ENCODE peak calls at places on chromosomes 2 and 18, in five cellular contexts. R is left lobe of liver, A is activated T-cell treated with anti-CD3 and anti-CD28 coated beads for 1 hour, C is ELR, H is LoVo. Q is an unnamed sample.

GRCh38 chr2:20198001-20198400 is 26.9 kb downstream of the SDC1 start:
- DNase-seq in R (no peak), H (no peak), C (no peak), A (no peak), Q (no peak)

GRCh38 chr2:177282101-177282573 is 17.6 kb upstream of the NFE2L2 start:
- DNase-seq in H (no peak), R (peak), C (no peak), A (no peak), Q (no peak)

GRCh38 chr2:2018713-2019410 is 274.5 kb upstream of the PXDN start:
- DNase-seq in C (no peak), R (no peak), A (no peak), H (no peak), Q (no peak)

GRCh38 chr18:50401888-50402287 is 27.0 kb downstream of the SKA1 start:
- DNase-seq in C (peak), R (peak), H (peak), A (no peak), Q (no peak)

GRCh38 chr2:226790006-226790405 is 9.6 kb downstream of the IRS1 start:
- DNase-seq in A (no peak), R (no peak), C (no peak), H (no peak), Q (no peak)

GRCh38 chr2:197215988-197216979 is 94.3 kb downstream of the ANKRD44 start:
- DNase-seq in C (peak), A (no peak), R (no peak), H (no peak), Q (no peak)

GRCh38 chr18:31206787-31207381 is 44.2 kb upstream of the DSC1 start:
- DNase-seq in A (no peak), R (no peak), C (peak), H (peak), Q (no peak)

GRCh38 chr2:166239548-166239947 is 111.7 kb upstream of the SCN1A start:
- DNase-seq in H (no peak), C (peak), R (no peak), A (no peak), Q (no peak)

GRCh38 chr2:172516299-172516698 is 39.6 kb upstream of the PDK1 start:
- DNase-seq in H (no peak), A (no peak), C (peak), R (no peak), Q (no peak)

GRCh38 chr2:43461461-43462073 is 134.3 kb downstream of the THADA start:
- DNase-seq in A (no peak), R (no peak), C (no peak), H (no peak), Q (no peak)

GRCh38 chr2:37389984-37390765 is 45.7 kb downstream of the QPCT start:
- DNase-seq in R (no peak), H (peak), C (peak), A (peak), Q (peak)

GRCh38 chr2:47089083-47089464 is 66.0 kb downstream of the STPG4 start:
- DNase-seq in C (peak), R (no peak), A (no peak), H (peak), Q (no peak)

GRCh38 chr2:1681323-1682310 is 62.7 kb downstream of the PXDN start:
- DNase-seq in A (no peak), R (no peak), C (no peak), H (no peak), Q (no peak)

GRCh38 chr2:25387479-25388449 is 46.0 kb upstream of the DNMT3A start:
- DNase-seq in A (no peak), C (no peak), R (peak), H (no peak), Q (no peak)

GRCh38 chr2:53234548-53234903 is 533.1 kb upstream of the CHAC2 start:
- DNase-seq in C (no peak), A (no peak), R (no peak), H (no peak), Q (no peak)

GRCh38 chr2:112683550-112684414 is 37.0 kb upstream of the NT5DC4 start:
- DNase-seq in H (peak), R (no peak), A (no peak), C (no peak), Q (no peak)

GRCh38 chr2:50290718-50291117 is 741.2 kb downstream of the NRXN1 start:
- DNase-seq in H (no peak), A (no peak), R (no peak), C (no peak), Q (no peak)

GRCh38 chr2:10983711-10984110 is 72.0 kb downstream of the KCNF1 start:
- DNase-seq in A (no peak), C (no peak), R (no peak), H (no peak), Q (no peak)

GRCh38 chr2:64951306-64951953 is 37.8 kb upstream of the SLC1A4 start:
- DNase-seq in H (no peak), C (no peak), R (no peak), A (no peak), Q (no peak)

GRCh38 chr2:129233751-129234406 is 745.6 kb upstream of the RAB6C start:
- DNase-seq in R (no peak), H (no peak), A (no peak), C (no peak), Q (no peak)

GRCh38 chr18:3402962-3403585 is 46.9 kb upstream of the TGIF1 start:
- DNase-seq in H (peak), A (no peak), C (peak), R (no peak), Q (no peak)

GRCh38 chr2:172928754-172929153 is 146.9 kb upstream of the MAP3K20 start:
- DNase-seq in R (no peak), C (peak), A (no peak), H (no peak), Q (no peak)

GRCh38 chr18:54807303-54807702 is 21.0 kb upstream of the RAB27B start:
- DNase-seq in C (no peak), A (no peak), H (no peak), R (no peak), Q (no peak)

GRCh38 chr2:142974288-142975024 is 97.0 kb downstream of the KYNU start:
- DNase-seq in H (peak), C (peak), R (no peak), A (no peak), Q (no peak)

Q was measured in naive thymus-derived CD8-positive, alpha-beta T cell.